ENCODE peak calls at places on chromosomes 1 and 21, in ten cellular contexts. One of them, this sample, is unnamed.

GRCh38 chr1:180358649-180359048 is 128.6 kb downstream of the LHX4 start:
- DNase-seq in activated CD8-positive, alpha-beta memory T cell treated with anti-CD3 and anti-CD28 coated beads for 4 hours: no peak
- DNase-seq in NCI-H345: no peak
- DNase-seq in stimulated activated CD4-positive, alpha-beta T cell treated with anti-CD3 and anti-CD28 coated beads, Interleukin-1b, Interleukin-23, amount 100 ng/mL, for 1 hour: no peak
- DNase-seq in HT-29: no peak
- DNase-seq in left ventricle myocardium inferior: peak
- DNase-seq in upper lobe of right lung: no peak
- DNase-seq in AG04450: no peak
- DNase-seq in G401: peak
- DNase-seq in activated T-cell treated with anti-CD3 and anti-CD28 coated beads for 24 hours: no peak
- DNase-seq in this sample: no peak

GRCh38 chr1:111441573-111442192 is 7.4 kb downstream of the WDR77 start:
- DNase-seq in AG04450: no peak
- DNase-seq in upper lobe of right lung: no peak
- DNase-seq in activated T-cell treated with anti-CD3 and anti-CD28 coated beads for 24 hours: peak
- DNase-seq in HT-29: peak
- DNase-seq in NCI-H345: no peak
- DNase-seq in G401: peak
- DNase-seq in activated CD8-positive, alpha-beta memory T cell treated with anti-CD3 and anti-CD28 coated beads for 4 hours: peak
- DNase-seq in left ventricle myocardium inferior: no peak
- DNase-seq in stimulated activated CD4-positive, alpha-beta T cell treated with anti-CD3 and anti-CD28 coated beads, Interleukin-1b, Interleukin-23, amount 100 ng/mL, for 1 hour: peak
- DNase-seq in this sample: no peak

GRCh38 chr1:169874229-169874628 is 19.5 kb downstream of the SCYL3 start:
- DNase-seq in activated CD8-positive, alpha-beta memory T cell treated with anti-CD3 and anti-CD28 coated beads for 4 hours: no peak
- DNase-seq in HT-29: no peak
- DNase-seq in stimulated activated CD4-positive, alpha-beta T cell treated with anti-CD3 and anti-CD28 coated beads, Interleukin-1b, Interleukin-23, amount 100 ng/mL, for 1 hour: no peak
- DNase-seq in AG04450: peak
- DNase-seq in left ventricle myocardium inferior: no peak
- DNase-seq in NCI-H345: no peak
- DNase-seq in upper lobe of right lung: no peak
- DNase-seq in G401: no peak
- DNase-seq in activated T-cell treated with anti-CD3 and anti-CD28 coated beads for 24 hours: no peak
- DNase-seq in this sample: no peak

GRCh38 chr1:29651684-29652665 is 415.7 kb downstream of the PTPRU start:
- DNase-seq in NCI-H345: no peak
- DNase-seq in AG04450: no peak
- DNase-seq in HT-29: no peak
- DNase-seq in activated T-cell treated with anti-CD3 and anti-CD28 coated beads for 24 hours: no peak
- DNase-seq in activated CD8-positive, alpha-beta memory T cell treated with anti-CD3 and anti-CD28 coated beads for 4 hours: no peak
- DNase-seq in stimulated activated CD4-positive, alpha-beta T cell treated with anti-CD3 and anti-CD28 coated beads, Interleukin-1b, Interleukin-23, amount 100 ng/mL, for 1 hour: no peak
- DNase-seq in upper lobe of right lung: peak
- DNase-seq in G401: no peak
- DNase-seq in left ventricle myocardium inferior: no peak
- DNase-seq in this sample: no peak

GRCh38 chr1:117652421-117652820 is 46.6 kb downstream of the TENT5C start:
- DNase-seq in NCI-H345: no peak
- DNase-seq in activated T-cell treated with anti-CD3 and anti-CD28 coated beads for 24 hours: no peak
- DNase-seq in G401: no peak
- DNase-seq in stimulated activated CD4-positive, alpha-beta T cell treated with anti-CD3 and anti-CD28 coated beads, Interleukin-1b, Interleukin-23, amount 100 ng/mL, for 1 hour: no peak
- DNase-seq in left ventricle myocardium inferior: no peak
- DNase-seq in AG04450: no peak
- DNase-seq in upper lobe of right lung: no peak
- DNase-seq in HT-29: no peak
- DNase-seq in activated CD8-positive, alpha-beta memory T cell treated with anti-CD3 and anti-CD28 coated beads for 4 hours: no peak
- DNase-seq in this sample: no peak

GRCh38 chr1:65440915-65441314 is 20.4 kb downstream of the LEPR start:
- DNase-seq in G401: no peak
- DNase-seq in activated T-cell treated with anti-CD3 and anti-CD28 coated beads for 24 hours: no peak
- DNase-seq in upper lobe of right lung: no peak
- DNase-seq in stimulated activated CD4-positive, alpha-beta T cell treated with anti-CD3 and anti-CD28 coated beads, Interleukin-1b, Interleukin-23, amount 100 ng/mL, for 1 hour: no peak
- DNase-seq in AG04450: no peak
- DNase-seq in HT-29: no peak
- DNase-seq in left ventricle myocardium inferior: no peak
- DNase-seq in activated CD8-positive, alpha-beta memory T cell treated with anti-CD3 and anti-CD28 coated beads for 4 hours: no peak
- DNase-seq in NCI-H345: no peak
- DNase-seq in this sample: no peak

GRCh38 chr1:53048345-53048737 is 13.7 kb upstream of the PODN start:
- DNase-seq in NCI-H345: no peak
- DNase-seq in HT-29: no peak
- DNase-seq in G401: no peak
- DNase-seq in stimulated activated CD4-positive, alpha-beta T cell treated with anti-CD3 and anti-CD28 coated beads, Interleukin-1b, Interleukin-23, amount 100 ng/mL, for 1 hour: no peak
- DNase-seq in upper lobe of right lung: no peak
- DNase-seq in AG04450: no peak
- DNase-seq in activated T-cell treated with anti-CD3 and anti-CD28 coated beads for 24 hours: no peak
- DNase-seq in left ventricle myocardium inferior: no peak
- DNase-seq in activated CD8-positive, alpha-beta memory T cell treated with anti-CD3 and anti-CD28 coated beads for 4 hours: no peak
- DNase-seq in this sample: no peak

GRCh38 chr1:59142663-59143487 is 154.0 kb upstream of the FGGY start:
- DNase-seq in stimulated activated CD4-positive, alpha-beta T cell treated with anti-CD3 and anti-CD28 coated beads, Interleukin-1b, Interleukin-23, amount 100 ng/mL, for 1 hour: no peak
- DNase-seq in upper lobe of right lung: no peak
- DNase-seq in G401: no peak
- DNase-seq in HT-29: peak
- DNase-seq in left ventricle myocardium inferior: no peak
- DNase-seq in AG04450: peak
- DNase-seq in NCI-H345: no peak
- DNase-seq in activated T-cell treated with anti-CD3 and anti-CD28 coated beads for 24 hours: no peak
- DNase-seq in activated CD8-positive, alpha-beta memory T cell treated with anti-CD3 and anti-CD28 coated beads for 4 hours: no peak
- DNase-seq in this sample: peak

GRCh38 chr1:240385985-240386978 is 225.7 kb downstream of the GREM2 start:
- DNase-seq in NCI-H345: no peak
- DNase-seq in G401: no peak
- DNase-seq in AG04450: peak
- DNase-seq in activated CD8-positive, alpha-beta memory T cell treated with anti-CD3 and anti-CD28 coated beads for 4 hours: no peak
- DNase-seq in activated T-cell treated with anti-CD3 and anti-CD28 coated beads for 24 hours: no peak
- DNase-seq in HT-29: no peak
- DNase-seq in stimulated activated CD4-positive, alpha-beta T cell treated with anti-CD3 and anti-CD28 coated beads, Interleukin-1b, Interleukin-23, amount 100 ng/mL, for 1 hour: no peak
- DNase-seq in left ventricle myocardium inferior: no peak
- DNase-seq in upper lobe of right lung: no peak
- DNase-seq in this sample: no peak

GRCh38 chr1:215566556-215567490 is at the start of gene KCTD3:
- DNase-seq in activated CD8-positive, alpha-beta memory T cell treated with anti-CD3 and anti-CD28 coated beads for 4 hours: no peak
- DNase-seq in upper lobe of right lung: peak
- DNase-seq in NCI-H345: peak
- DNase-seq in left ventricle myocardium inferior: peak
- DNase-seq in AG04450: no peak
- DNase-seq in G401: peak
- DNase-seq in HT-29: peak
- DNase-seq in activated T-cell treated with anti-CD3 and anti-CD28 coated beads for 24 hours: peak
- DNase-seq in stimulated activated CD4-positive, alpha-beta T cell treated with anti-CD3 and anti-CD28 coated beads, Interleukin-1b, Interleukin-23, amount 100 ng/mL, for 1 hour: no peak
- DNase-seq in this sample: peak

GRCh38 chr1:115475252-115475651 is 137.2 kb upstream of the NGF start:
- DNase-seq in HT-29: no peak
- DNase-seq in AG04450: no peak
- DNase-seq in G401: no peak
- DNase-seq in upper lobe of right lung: no peak
- DNase-seq in activated CD8-positive, alpha-beta memory T cell treated with anti-CD3 and anti-CD28 coated beads for 4 hours: no peak
- DNase-seq in stimulated activated CD4-positive, alpha-beta T cell treated with anti-CD3 and anti-CD28 coated beads, Interleukin-1b, Interleukin-23, amount 100 ng/mL, for 1 hour: no peak
- DNase-seq in NCI-H345: no peak
- DNase-seq in activated T-cell treated with anti-CD3 and anti-CD28 coated beads for 24 hours: no peak
- DNase-seq in left ventricle myocardium inferior: no peak
- DNase-seq in this sample: no peak

GRCh38 chr21:45487161-45487806 is 55.0 kb downstream of the SLC19A1 start:
- DNase-seq in activated T-cell treated with anti-CD3 and anti-CD28 coated beads for 24 hours: no peak
- DNase-seq in stimulated activated CD4-positive, alpha-beta T cell treated with anti-CD3 and anti-CD28 coated beads, Interleukin-1b, Interleukin-23, amount 100 ng/mL, for 1 hour: no peak
- DNase-seq in HT-29: no peak
- DNase-seq in left ventricle myocardium inferior: no peak
- DNase-seq in activated CD8-positive, alpha-beta memory T cell treated with anti-CD3 and anti-CD28 coated beads for 4 hours: no peak
- DNase-seq in AG04450: no peak
- DNase-seq in G401: no peak
- DNase-seq in NCI-H345: no peak
- DNase-seq in upper lobe of right lung: no peak
- DNase-seq in this sample: no peak

GRCh38 chr1:184888505-184888904 is 85.8 kb downstream of the NIBAN1 start:
- DNase-seq in activated T-cell treated with anti-CD3 and anti-CD28 coated beads for 24 hours: no peak
- DNase-seq in stimulated activated CD4-positive, alpha-beta T cell treated with anti-CD3 and anti-CD28 coated beads, Interleukin-1b, Interleukin-23, amount 100 ng/mL, for 1 hour: no peak
- DNase-seq in left ventricle myocardium inferior: no peak
- DNase-seq in activated CD8-positive, alpha-beta memory T cell treated with anti-CD3 and anti-CD28 coated beads for 4 hours: no peak
- DNase-seq in AG04450: peak
- DNase-seq in HT-29: no peak
- DNase-seq in NCI-H345: no peak
- DNase-seq in G401: no peak
- DNase-seq in upper lobe of right lung: no peak
- DNase-seq in this sample: no peak

GRCh38 chr1:10616696-10617095 is 141.9 kb downstream of the PEX14 start:
- DNase-seq in activated T-cell treated with anti-CD3 and anti-CD28 coated beads for 24 hours: no peak
- DNase-seq in left ventricle myocardium inferior: no peak
- DNase-seq in stimulated activated CD4-positive, alpha-beta T cell treated with anti-CD3 and anti-CD28 coated beads, Interleukin-1b, Interleukin-23, amount 100 ng/mL, for 1 hour: no peak
- DNase-seq in upper lobe of right lung: no peak
- DNase-seq in G401: no peak
- DNase-seq in AG04450: no peak
- DNase-seq in activated CD8-positive, alpha-beta memory T cell treated with anti-CD3 and anti-CD28 coated beads for 4 hours: no peak
- DNase-seq in HT-29: no peak
- DNase-seq in NCI-H345: no peak
- DNase-seq in this sample: no peak

GRCh38 chr1:85580046-85580411 is 532 bp upstream of the CCN1 start:
- DNase-seq in upper lobe of right lung: no peak
- DNase-seq in HT-29: no peak
- DNase-seq in NCI-H345: no peak
- DNase-seq in activated T-cell treated with anti-CD3 and anti-CD28 coated beads for 24 hours: no peak
- DNase-seq in activated CD8-positive, alpha-beta memory T cell treated with anti-CD3 and anti-CD28 coated beads for 4 hours: no peak
- DNase-seq in stimulated activated CD4-positive, alpha-beta T cell treated with anti-CD3 and anti-CD28 coated beads, Interleukin-1b, Interleukin-23, amount 100 ng/mL, for 1 hour: no peak
- DNase-seq in left ventricle myocardium inferior: no peak
- DNase-seq in G401: peak
- DNase-seq in AG04450: peak
- DNase-seq in this sample: peak

GRCh38 chr1:79006564-79006963 is at the start of gene ADGRL4:
- DNase-seq in upper lobe of right lung: peak
- DNase-seq in activated T-cell treated with anti-CD3 and anti-CD28 coated beads for 24 hours: no peak
- DNase-seq in G401: no peak
- DNase-seq in NCI-H345: no peak
- DNase-seq in left ventricle myocardium inferior: peak
- DNase-seq in HT-29: no peak
- DNase-seq in AG04450: peak
- DNase-seq in stimulated activated CD4-positive, alpha-beta T cell treated with anti-CD3 and anti-CD28 coated beads, Interleukin-1b, Interleukin-23, amount 100 ng/mL, for 1 hour: no peak
- DNase-seq in activated CD8-positive, alpha-beta memory T cell treated with anti-CD3 and anti-CD28 coated beads for 4 hours: no peak
- DNase-seq in this sample: peak

GRCh38 chr1:236980673-236981072 is 23.6 kb downstream of the MT1HL1 start:
- DNase-seq in activated T-cell treated with anti-CD3 and anti-CD28 coated beads for 24 hours: no peak
- DNase-seq in left ventricle myocardium inferior: no peak
- DNase-seq in stimulated activated CD4-positive, alpha-beta T cell treated with anti-CD3 and anti-CD28 coated beads, Interleukin-1b, Interleukin-23, amount 100 ng/mL, for 1 hour: no peak
- DNase-seq in NCI-H345: no peak
- DNase-seq in upper lobe of right lung: no peak
- DNase-seq in activated CD8-positive, alpha-beta memory T cell treated with anti-CD3 and anti-CD28 coated beads for 4 hours: no peak
- DNase-seq in G401: no peak
- DNase-seq in AG04450: no peak
- DNase-seq in HT-29: no peak
- DNase-seq in this sample: no peak

GRCh38 chr1:70247122-70247521 is 25.9 kb downstream of the SRSF11 start:
- DNase-seq in left ventricle myocardium inferior: no peak
- DNase-seq in activated CD8-positive, alpha-beta memory T cell treated with anti-CD3 and anti-CD28 coated beads for 4 hours: no peak
- DNase-seq in upper lobe of right lung: no peak
- DNase-seq in AG04450: no peak
- DNase-seq in activated T-cell treated with anti-CD3 and anti-CD28 coated beads for 24 hours: no peak
- DNase-seq in NCI-H345: no peak
- DNase-seq in stimulated activated CD4-positive, alpha-beta T cell treated with anti-CD3 and anti-CD28 coated beads, Interleukin-1b, Interleukin-23, amount 100 ng/mL, for 1 hour: no peak
- DNase-seq in G401: no peak
- DNase-seq in HT-29: no peak
- DNase-seq in this sample: no peak

GRCh38 chr1:227940791-227941241 is 6.9 kb downstream of the WNT9A start:
- DNase-seq in NCI-H345: no peak
- DNase-seq in upper lobe of right lung: peak
- DNase-seq in G401: no peak
- DNase-seq in activated CD8-positive, alpha-beta memory T cell treated with anti-CD3 and anti-CD28 coated beads for 4 hours: no peak
- DNase-seq in AG04450: no peak
- DNase-seq in activated T-cell treated with anti-CD3 and anti-CD28 coated beads for 24 hours: no peak
- DNase-seq in HT-29: no peak
- DNase-seq in stimulated activated CD4-positive, alpha-beta T cell treated with anti-CD3 and anti-CD28 coated beads, Interleukin-1b, Interleukin-23, amount 100 ng/mL, for 1 hour: no peak
- DNase-seq in left ventricle myocardium inferior: no peak
- DNase-seq in this sample: no peak

GRCh38 chr1:62778208-62778607 is 5.7 kb upstream of the ATG4C start:
- DNase-seq in activated T-cell treated with anti-CD3 and anti-CD28 coated beads for 24 hours: no peak
- DNase-seq in stimulated activated CD4-positive, alpha-beta T cell treated with anti-CD3 and anti-CD28 coated beads, Interleukin-1b, Interleukin-23, amount 100 ng/mL, for 1 hour: no peak
- DNase-seq in G401: no peak
- DNase-seq in HT-29: no peak
- DNase-seq in AG04450: no peak
- DNase-seq in activated CD8-positive, alpha-beta memory T cell treated with anti-CD3 and anti-CD28 coated beads for 4 hours: no peak
- DNase-seq in left ventricle myocardium inferior: no peak
- DNase-seq in upper lobe of right lung: no peak
- DNase-seq in NCI-H345: no peak
- DNase-seq in this sample: no peak

GRCh38 chr1:32538887-32539583 is at the start of gene ZBTB8A:
- DNase-seq in stimulated activated CD4-positive, alpha-beta T cell treated with anti-CD3 and anti-CD28 coated beads, Interleukin-1b, Interleukin-23, amount 100 ng/mL, for 1 hour: no peak
- DNase-seq in upper lobe of right lung: peak
- DNase-seq in HT-29: peak
- DNase-seq in AG04450: no peak
- DNase-seq in left ventricle myocardium inferior: peak
- DNase-seq in NCI-H345: peak
- DNase-seq in activated CD8-positive, alpha-beta memory T cell treated with anti-CD3 and anti-CD28 coated beads for 4 hours: no peak
- DNase-seq in activated T-cell treated with anti-CD3 and anti-CD28 coated beads for 24 hours: no peak
- DNase-seq in G401: peak
- DNase-seq in this sample: peak

GRCh38 chr1:202815120-202815519 is 4.4 kb downstream of the PCAT6 start:
- DNase-seq in G401: no peak
- DNase-seq in AG04450: no peak
- DNase-seq in HT-29: no peak
- DNase-seq in NCI-H345: no peak
- DNase-seq in upper lobe of right lung: peak
- DNase-seq in stimulated activated CD4-positive, alpha-beta T cell treated with anti-CD3 and anti-CD28 coated beads, Interleukin-1b, Interleukin-23, amount 100 ng/mL, for 1 hour: no peak
- DNase-seq in activated T-cell treated with anti-CD3 and anti-CD28 coated beads for 24 hours: no peak
- DNase-seq in activated CD8-positive, alpha-beta memory T cell treated with anti-CD3 and anti-CD28 coated beads for 4 hours: no peak
- DNase-seq in left ventricle myocardium inferior: no peak
- DNase-seq in this sample: no peak

GRCh38 chr1:33624261-33624990 is 152.0 kb downstream of the ZSCAN20 start:
- DNase-seq in AG04450: no peak
- DNase-seq in activated T-cell treated with anti-CD3 and anti-CD28 coated beads for 24 hours: no peak
- DNase-seq in stimulated activated CD4-positive, alpha-beta T cell treated with anti-CD3 and anti-CD28 coated beads, Interleukin-1b, Interleukin-23, amount 100 ng/mL, for 1 hour: no peak
- DNase-seq in activated CD8-positive, alpha-beta memory T cell treated with anti-CD3 and anti-CD28 coated beads for 4 hours: no peak
- DNase-seq in NCI-H345: no peak
- DNase-seq in HT-29: no peak
- DNase-seq in left ventricle myocardium inferior: no peak
- DNase-seq in G401: no peak
- DNase-seq in upper lobe of right lung: no peak
- DNase-seq in this sample: no peak

GRCh38 chr1:228180271-228180987 is 14.8 kb downstream of the IBA57 start:
- DNase-seq in HT-29: peak
- DNase-seq in activated T-cell treated with anti-CD3 and anti-CD28 coated beads for 24 hours: no peak
- DNase-seq in G401: no peak
- DNase-seq in AG04450: no peak
- DNase-seq in activated CD8-positive, alpha-beta memory T cell treated with anti-CD3 and anti-CD28 coated beads for 4 hours: no peak
- DNase-seq in NCI-H345: no peak
- DNase-seq in left ventricle myocardium inferior: no peak
- DNase-seq in upper lobe of right lung: no peak
- DNase-seq in stimulated activated CD4-positive, alpha-beta T cell treated with anti-CD3 and anti-CD28 coated beads, Interleukin-1b, Interleukin-23, amount 100 ng/mL, for 1 hour: no peak
- DNase-seq in this sample: no peak

GRCh38 chr1:147769107-147769506 is 8.7 kb upstream of the GJA5 start:
- DNase-seq in upper lobe of right lung: no peak
- DNase-seq in HT-29: no peak
- DNase-seq in AG04450: no peak
- DNase-seq in G401: no peak
- DNase-seq in activated CD8-positive, alpha-beta memory T cell treated with anti-CD3 and anti-CD28 coated beads for 4 hours: no peak
- DNase-seq in left ventricle myocardium inferior: no peak
- DNase-seq in NCI-H345: no peak
- DNase-seq in activated T-cell treated with anti-CD3 and anti-CD28 coated beads for 24 hours: no peak
- DNase-seq in stimulated activated CD4-positive, alpha-beta T cell treated with anti-CD3 and anti-CD28 coated beads, Interleukin-1b, Interleukin-23, amount 100 ng/mL, for 1 hour: no peak
- DNase-seq in this sample: no peak

GRCh38 chr1:43348809-43349593 is 9.8 kb upstream of the CDC20 start:
- DNase-seq in activated T-cell treated with anti-CD3 and anti-CD28 coated beads for 24 hours: no peak
- DNase-seq in G401: peak
- DNase-seq in NCI-H345: peak
- DNase-seq in upper lobe of right lung: peak
- DNase-seq in stimulated activated CD4-positive, alpha-beta T cell treated with anti-CD3 and anti-CD28 coated beads, Interleukin-1b, Interleukin-23, amount 100 ng/mL, for 1 hour: no peak
- DNase-seq in left ventricle myocardium inferior: peak
- DNase-seq in HT-29: peak
- DNase-seq in AG04450: no peak
- DNase-seq in activated CD8-positive, alpha-beta memory T cell treated with anti-CD3 and anti-CD28 coated beads for 4 hours: peak
- DNase-seq in this sample: peak

GRCh38 chr1:151037032-151037431 is 646 bp downstream of the BNIPL start:
- DNase-seq in HT-29: no peak
- DNase-seq in stimulated activated CD4-positive, alpha-beta T cell treated with anti-CD3 and anti-CD28 coated beads, Interleukin-1b, Interleukin-23, amount 100 ng/mL, for 1 hour: no peak
- DNase-seq in AG04450: no peak
- DNase-seq in NCI-H345: no peak
- DNase-seq in activated CD8-positive, alpha-beta memory T cell treated with anti-CD3 and anti-CD28 coated beads for 4 hours: no peak
- DNase-seq in upper lobe of right lung: no peak
- DNase-seq in left ventricle myocardium inferior: no peak
- DNase-seq in G401: no peak
- DNase-seq in activated T-cell treated with anti-CD3 and anti-CD28 coated beads for 24 hours: no peak
- DNase-seq in this sample: no peak

GRCh38 chr1:59815892-59816291 is 1.1 kb downstream of the HOOK1 start:
- DNase-seq in activated CD8-positive, alpha-beta memory T cell treated with anti-CD3 and anti-CD28 coated beads for 4 hours: no peak
- DNase-seq in HT-29: peak
- DNase-seq in activated T-cell treated with anti-CD3 and anti-CD28 coated beads for 24 hours: no peak
- DNase-seq in left ventricle myocardium inferior: no peak
- DNase-seq in NCI-H345: peak
- DNase-seq in stimulated activated CD4-positive, alpha-beta T cell treated with anti-CD3 and anti-CD28 coated beads, Interleukin-1b, Interleukin-23, amount 100 ng/mL, for 1 hour: no peak
- DNase-seq in upper lobe of right lung: no peak
- DNase-seq in AG04450: no peak
- DNase-seq in G401: peak
- DNase-seq in this sample: no peak

This sample was measured in uterus.